ENCODE peak calls at places on chromosomes 11 and 22, in four cellular contexts. P is HCEC 1CT; S is CD8-positive, alpha-beta T cell; Z is stromal cell of bone marrow. U is an unnamed sample.

GRCh38 chr22:19663286-19663815 is 51.0 kb upstream of the SEPTIN5 start:
- DNase-seq in S (no peak), Z (peak), P (peak), U (no peak)

GRCh38 chr11:133907841-133908241 is 48.9 kb downstream of the IGSF9B start:
- DNase-seq in P (no peak), S (no peak), Z (no peak), U (no peak)

GRCh38 chr11:65663634-65664200 is 1.0 kb upstream of the RELA start:
- DNase-seq in Z (peak), P (peak), S (peak), U (no peak)

GRCh38 chr11:108923413-108923812 is 258.5 kb downstream of the DDX10 start:
- DNase-seq in S (no peak), Z (no peak), P (no peak), U (no peak)

GRCh38 chr22:38347181-38347943 is 30.1 kb upstream of the CSNK1E start:
- DNase-seq in Z (no peak), S (no peak), P (no peak), U (no peak)

GRCh38 chr22:27220349-27220748 is 563.0 kb downstream of the MIAT start:
- DNase-seq in Z (peak), P (peak), S (no peak), U (no peak)

GRCh38 chr22:27689664-27690063 is 111.9 kb downstream of the MN1 start:
- DNase-seq in Z (no peak), P (no peak), S (no peak), U (no peak)

GRCh38 chr11:86919557-86920210 is 35.5 kb downstream of the FZD4 start:
- DNase-seq in P (peak), S (no peak), Z (peak), U (no peak)

GRCh38 chr11:113666584-113666983 is 39.5 kb downstream of the TMPRSS5 start:
- DNase-seq in S (no peak), Z (no peak), P (no peak), U (no peak)

GRCh38 chr11:69992943-69993694 is 85.0 kb upstream of the ANO1 start:
- DNase-seq in Z (no peak), S (no peak), P (no peak), U (no peak)

GRCh38 chr11:119223856-119224255 is 17.7 kb downstream of the CBL start:
- DNase-seq in S (no peak), Z (no peak), P (peak), U (no peak)

GRCh38 chr11:110295487-110296225 is 758 bp downstream of the RDX start:
- DNase-seq in P (peak), Z (peak), S (peak), U (no peak)

GRCh38 chr22:43481528-43482309 is 69.9 kb downstream of the MPPED1 start:
- DNase-seq in Z (no peak), P (no peak), S (peak), U (no peak)

GRCh38 chr11:36164522-36165250 is 124.5 kb downstream of the COMMD9 start:
- DNase-seq in Z (no peak), P (peak), S (no peak), U (no peak)

GRCh38 chr11:75263944-75264349 is 23.4 kb downstream of the TPBGL start:
- DNase-seq in S (no peak), P (no peak), Z (no peak), U (no peak)

GRCh38 chr11:9780929-9781328 is 117.1 kb downstream of the SWAP70 start:
- DNase-seq in Z (no peak), P (no peak), S (no peak), U (no peak)

GRCh38 chr11:70559516-70559915 is 161.2 kb downstream of the CTTN start:
- DNase-seq in S (no peak), P (no peak), Z (no peak), U (no peak)

GRCh38 chr11:102332611-102332994 is 14.4 kb upstream of the BIRC2 start:
- DNase-seq in Z (no peak), S (no peak), P (no peak), U (no peak)

GRCh38 chr11:47466201-47466600 is 17.3 kb upstream of the RAPSN start:
- DNase-seq in S (no peak), Z (peak), P (peak), U (no peak)

GRCh38 chr11:36361901-36362391 is 65.9 kb downstream of the PRR5L start:
- DNase-seq in Z (peak), S (no peak), P (peak), U (no peak)

GRCh38 chr11:69442807-69443137 is 38.7 kb upstream of the LINC01488 start:
- DNase-seq in S (no peak), Z (peak), P (peak), U (no peak)

GRCh38 chr22:45090364-45090960 is 73.3 kb upstream of the NUP50 start:
- DNase-seq in Z (no peak), S (no peak), P (no peak), U (no peak)

GRCh38 chr22:31029276-31029675 is 51.8 kb upstream of the SMTN start:
- DNase-seq in Z (no peak), S (no peak), P (no peak), U (no peak)

GRCh38 chr22:23155831-23156230 is 10.6 kb downstream of the RAB36 start:
- DNase-seq in S (no peak), Z (no peak), P (no peak), U (no peak)

GRCh38 chr11:65692367-65692766 is 19.7 kb upstream of the KAT5 start:
- DNase-seq in P (no peak), Z (no peak), S (no peak), U (no peak)

GRCh38 chr11:128610765-128611617 is 23.6 kb upstream of the ETS1 start:
- DNase-seq in Z (no peak), S (peak), P (no peak), U (no peak)

GRCh38 chr11:118526688-118527087 is 586 bp upstream of the TTC36 start:
- DNase-seq in Z (no peak), P (no peak), S (no peak), U (no peak)

GRCh38 chr22:37193629-37194191 is 5.7 kb upstream of the C1QTNF6 start:
- DNase-seq in P (no peak), Z (no peak), S (no peak), U (no peak)

GRCh38 chr11:101442936-101443521 is 140.8 kb downstream of the TRPC6 start:
- DNase-seq in Z (no peak), P (no peak), S (no peak), U (no peak)